ENCODE peak calls at places on chromosomes 4 and X, in nine cellular contexts. One of them, this sample, is unnamed.

GRCh38 chrX:130114141-130114561 is 3.9 kb upstream of the ELF4 start:
- DNase-seq in skeletal muscle cell: no peak
- DNase-seq in fibroblast of pulmonary artery: no peak
- DNase-seq in HepG2: no peak
- DNase-seq in fibroblast of villous mesenchyme: no peak
- DNase-seq in fibroblast of the aortic adventitia: peak
- DNase-seq in CD8-positive, alpha-beta memory T cell: no peak
- DNase-seq in neuronal stem cell: no peak
- DNase-seq in left ventricle myocardium inferior: no peak
- DNase-seq in this sample: peak

GRCh38 chr4:133151681-133152329 is 2.7 kb downstream of the PCDH10 start:
- DNase-seq in skeletal muscle cell: no peak
- DNase-seq in fibroblast of pulmonary artery: peak
- DNase-seq in HepG2: no peak
- DNase-seq in fibroblast of villous mesenchyme: no peak
- DNase-seq in fibroblast of the aortic adventitia: no peak
- DNase-seq in CD8-positive, alpha-beta memory T cell: no peak
- DNase-seq in neuronal stem cell: no peak
- DNase-seq in left ventricle myocardium inferior: no peak
- DNase-seq in this sample: peak

GRCh38 chrX:107574054-107574683 is 54.1 kb upstream of the PRPS1 start:
- DNase-seq in skeletal muscle cell: no peak
- DNase-seq in fibroblast of pulmonary artery: peak
- DNase-seq in HepG2: peak
- DNase-seq in fibroblast of villous mesenchyme: peak
- DNase-seq in fibroblast of the aortic adventitia: peak
- DNase-seq in CD8-positive, alpha-beta memory T cell: no peak
- DNase-seq in neuronal stem cell: no peak
- DNase-seq in left ventricle myocardium inferior: no peak
- DNase-seq in this sample: no peak

GRCh38 chr4:37914539-37914938 is 23.7 kb downstream of the TBC1D1 start:
- DNase-seq in skeletal muscle cell: no peak
- DNase-seq in fibroblast of pulmonary artery: no peak
- DNase-seq in HepG2: peak
- DNase-seq in fibroblast of villous mesenchyme: no peak
- DNase-seq in fibroblast of the aortic adventitia: no peak
- DNase-seq in CD8-positive, alpha-beta memory T cell: no peak
- DNase-seq in neuronal stem cell: no peak
- DNase-seq in left ventricle myocardium inferior: no peak
- DNase-seq in this sample: no peak

GRCh38 chrX:142089193-142089592 is 115.9 kb downstream of the MAGEC2 start:
- DNase-seq in skeletal muscle cell: no peak
- DNase-seq in fibroblast of pulmonary artery: peak
- DNase-seq in HepG2: no peak
- DNase-seq in fibroblast of villous mesenchyme: peak
- DNase-seq in fibroblast of the aortic adventitia: peak
- DNase-seq in CD8-positive, alpha-beta memory T cell: no peak
- DNase-seq in neuronal stem cell: no peak
- DNase-seq in left ventricle myocardium inferior: no peak
- DNase-seq in this sample: peak

GRCh38 chrX:15059488-15059887 is 186.3 kb downstream of the MOSPD2 start:
- DNase-seq in skeletal muscle cell: no peak
- DNase-seq in fibroblast of pulmonary artery: no peak
- DNase-seq in HepG2: no peak
- DNase-seq in fibroblast of villous mesenchyme: peak
- DNase-seq in fibroblast of the aortic adventitia: no peak
- DNase-seq in CD8-positive, alpha-beta memory T cell: no peak
- DNase-seq in neuronal stem cell: no peak
- DNase-seq in left ventricle myocardium inferior: no peak
- DNase-seq in this sample: no peak

GRCh38 chr4:2940267-2941137 is 22.7 kb downstream of the NOP14 start:
- DNase-seq in skeletal muscle cell: no peak
- DNase-seq in fibroblast of pulmonary artery: no peak
- DNase-seq in HepG2: no peak
- DNase-seq in fibroblast of villous mesenchyme: no peak
- DNase-seq in fibroblast of the aortic adventitia: no peak
- DNase-seq in CD8-positive, alpha-beta memory T cell: no peak
- DNase-seq in neuronal stem cell: no peak
- DNase-seq in left ventricle myocardium inferior: no peak
- DNase-seq in this sample: peak

GRCh38 chr4:65546882-65547281 is 123.4 kb downstream of the EPHA5 start:
- DNase-seq in skeletal muscle cell: no peak
- DNase-seq in fibroblast of pulmonary artery: no peak
- DNase-seq in HepG2: no peak
- DNase-seq in fibroblast of villous mesenchyme: no peak
- DNase-seq in fibroblast of the aortic adventitia: no peak
- DNase-seq in CD8-positive, alpha-beta memory T cell: no peak
- DNase-seq in neuronal stem cell: no peak
- DNase-seq in left ventricle myocardium inferior: no peak
- DNase-seq in this sample: no peak

GRCh38 chr4:122798101-122798500 is 28.5 kb upstream of the FGF2 start:
- DNase-seq in skeletal muscle cell: peak
- DNase-seq in fibroblast of pulmonary artery: peak
- DNase-seq in HepG2: peak
- DNase-seq in fibroblast of villous mesenchyme: peak
- DNase-seq in fibroblast of the aortic adventitia: peak
- DNase-seq in CD8-positive, alpha-beta memory T cell: no peak
- DNase-seq in neuronal stem cell: peak
- DNase-seq in left ventricle myocardium inferior: peak
- DNase-seq in this sample: peak

GRCh38 chr4:101208171-101208570 is 139.2 kb downstream of the PPP3CA start:
- DNase-seq in skeletal muscle cell: no peak
- DNase-seq in fibroblast of pulmonary artery: no peak
- DNase-seq in HepG2: no peak
- DNase-seq in fibroblast of villous mesenchyme: no peak
- DNase-seq in fibroblast of the aortic adventitia: no peak
- DNase-seq in CD8-positive, alpha-beta memory T cell: no peak
- DNase-seq in neuronal stem cell: no peak
- DNase-seq in left ventricle myocardium inferior: no peak
- DNase-seq in this sample: no peak

GRCh38 chr4:165666836-165667235 is 206.2 kb upstream of the TLL1 start:
- DNase-seq in skeletal muscle cell: no peak
- DNase-seq in fibroblast of pulmonary artery: no peak
- DNase-seq in HepG2: no peak
- DNase-seq in fibroblast of villous mesenchyme: no peak
- DNase-seq in fibroblast of the aortic adventitia: no peak
- DNase-seq in CD8-positive, alpha-beta memory T cell: no peak
- DNase-seq in neuronal stem cell: no peak
- DNase-seq in left ventricle myocardium inferior: no peak
- DNase-seq in this sample: no peak

DNA sequence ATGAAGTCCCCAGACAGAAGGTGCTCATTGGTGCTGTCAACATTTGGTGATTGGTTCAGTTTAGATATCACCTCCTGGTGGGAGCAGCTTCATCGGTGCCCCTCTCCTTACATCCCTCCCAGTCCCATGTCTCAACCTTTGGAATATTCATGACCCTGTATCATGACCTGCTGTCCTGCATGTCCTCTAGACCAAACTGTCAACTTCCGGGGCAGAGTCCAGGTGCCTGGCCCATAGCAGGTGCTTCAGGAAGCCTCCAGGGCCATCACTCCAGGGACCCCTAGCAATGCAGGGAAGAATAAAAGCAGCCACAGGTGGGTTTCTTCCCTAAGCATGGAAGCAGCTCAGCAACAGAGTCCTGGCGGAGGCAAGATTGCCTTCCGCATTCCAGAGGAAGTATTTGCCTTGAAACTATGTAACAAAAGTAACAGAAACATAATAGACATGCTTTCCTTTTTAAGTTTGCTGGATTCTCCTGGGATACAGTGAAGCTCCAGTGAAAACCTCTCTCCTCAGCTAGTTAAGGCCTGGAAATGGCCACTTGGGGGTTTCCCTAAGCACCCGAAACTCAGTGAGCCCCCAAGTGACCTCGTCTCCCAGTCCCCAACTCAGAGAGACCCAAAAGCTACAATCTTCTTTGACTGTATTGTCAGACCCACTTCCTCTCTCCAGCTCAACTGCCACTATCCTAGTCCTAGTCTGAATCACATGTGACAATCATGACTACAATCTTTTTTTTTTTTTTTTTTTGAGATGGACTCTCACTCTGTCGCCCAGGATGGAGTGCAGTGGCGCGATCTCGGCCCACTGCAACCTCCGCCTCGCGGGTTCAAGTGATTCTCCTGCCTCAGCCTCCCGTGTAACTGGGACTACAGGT is 1.3 kb upstream of the ATP6AP1 start:
- DNase-seq in skeletal muscle cell: no peak
- DNase-seq in fibroblast of pulmonary artery: no peak
- DNase-seq in HepG2: no peak
- DNase-seq in fibroblast of villous mesenchyme: no peak
- DNase-seq in fibroblast of the aortic adventitia: no peak
- DNase-seq in CD8-positive, alpha-beta memory T cell: no peak
- DNase-seq in neuronal stem cell: no peak
- DNase-seq in left ventricle myocardium inferior: no peak
- DNase-seq in this sample: no peak
- H3K4me3 ChIP-seq in skeletal muscle cell: no peak
- H3K4me3 ChIP-seq in fibroblast of pulmonary artery: no peak
- H3K4me3 ChIP-seq in HepG2: no peak
- H3K4me3 ChIP-seq in fibroblast of villous mesenchyme: no peak
- H3K4me3 ChIP-seq in fibroblast of the aortic adventitia: no peak
- H3K4me3 ChIP-seq in CD8-positive, alpha-beta memory T cell: no peak
- H3K4me3 ChIP-seq in neuronal stem cell: no peak
- H3K4me3 ChIP-seq in left ventricle myocardium inferior: peak
- H3K4me3 ChIP-seq in this sample: no peak

GRCh38 chrX:38571058-38571457 is 9.7 kb downstream of the TSPAN7 start:
- DNase-seq in skeletal muscle cell: no peak
- DNase-seq in fibroblast of pulmonary artery: no peak
- DNase-seq in HepG2: no peak
- DNase-seq in fibroblast of villous mesenchyme: no peak
- DNase-seq in fibroblast of the aortic adventitia: no peak
- DNase-seq in CD8-positive, alpha-beta memory T cell: no peak
- DNase-seq in neuronal stem cell: no peak
- DNase-seq in left ventricle myocardium inferior: no peak
- DNase-seq in this sample: no peak

GRCh38 chrX:38574858-38575257 is 13.5 kb downstream of the TSPAN7 start:
- DNase-seq in skeletal muscle cell: no peak
- DNase-seq in fibroblast of pulmonary artery: no peak
- DNase-seq in HepG2: no peak
- DNase-seq in fibroblast of villous mesenchyme: no peak
- DNase-seq in fibroblast of the aortic adventitia: no peak
- DNase-seq in CD8-positive, alpha-beta memory T cell: no peak
- DNase-seq in neuronal stem cell: no peak
- DNase-seq in left ventricle myocardium inferior: no peak
- DNase-seq in this sample: no peak

GRCh38 chrX:38575888-38576287 is 14.5 kb downstream of the TSPAN7 start:
- DNase-seq in skeletal muscle cell: no peak
- DNase-seq in fibroblast of pulmonary artery: no peak
- DNase-seq in HepG2: no peak
- DNase-seq in fibroblast of villous mesenchyme: no peak
- DNase-seq in fibroblast of the aortic adventitia: no peak
- DNase-seq in CD8-positive, alpha-beta memory T cell: no peak
- DNase-seq in neuronal stem cell: no peak
- DNase-seq in left ventricle myocardium inferior: no peak
- DNase-seq in this sample: no peak

DNA sequence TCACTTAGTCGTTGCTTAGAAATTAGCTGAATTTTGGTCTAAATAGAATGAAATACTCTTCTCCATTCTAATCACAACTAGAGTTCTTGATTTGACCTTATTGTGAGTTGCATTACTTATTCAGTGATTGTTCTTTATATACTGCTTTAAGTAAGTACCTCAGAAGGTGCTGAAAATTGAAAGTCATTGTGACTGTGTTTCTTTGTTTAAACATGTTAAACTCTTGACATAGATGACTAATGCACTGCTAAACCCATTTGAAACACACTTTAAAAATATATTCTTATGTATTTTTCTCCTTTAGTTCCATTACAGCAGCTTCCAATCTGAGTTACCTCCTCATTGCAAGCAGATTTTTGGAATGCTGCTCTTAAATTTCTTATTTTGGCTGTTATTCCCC is 9.1 kb downstream of the TSPAN7 start:
- DNase-seq in skeletal muscle cell: no peak
- DNase-seq in fibroblast of pulmonary artery: no peak
- DNase-seq in HepG2: no peak
- DNase-seq in fibroblast of villous mesenchyme: no peak
- DNase-seq in fibroblast of the aortic adventitia: no peak
- DNase-seq in CD8-positive, alpha-beta memory T cell: no peak
- DNase-seq in neuronal stem cell: no peak
- DNase-seq in left ventricle myocardium inferior: no peak
- DNase-seq in this sample: no peak
- H3K4me3 ChIP-seq in skeletal muscle cell: no peak
- H3K4me3 ChIP-seq in fibroblast of pulmonary artery: no peak
- H3K4me3 ChIP-seq in HepG2: no peak
- H3K4me3 ChIP-seq in fibroblast of villous mesenchyme: no peak
- H3K4me3 ChIP-seq in fibroblast of the aortic adventitia: no peak
- H3K4me3 ChIP-seq in CD8-positive, alpha-beta memory T cell: no peak
- H3K4me3 ChIP-seq in neuronal stem cell: no peak
- H3K4me3 ChIP-seq in left ventricle myocardium inferior: no peak
- H3K4me3 ChIP-seq in this sample: no peak

DNA sequence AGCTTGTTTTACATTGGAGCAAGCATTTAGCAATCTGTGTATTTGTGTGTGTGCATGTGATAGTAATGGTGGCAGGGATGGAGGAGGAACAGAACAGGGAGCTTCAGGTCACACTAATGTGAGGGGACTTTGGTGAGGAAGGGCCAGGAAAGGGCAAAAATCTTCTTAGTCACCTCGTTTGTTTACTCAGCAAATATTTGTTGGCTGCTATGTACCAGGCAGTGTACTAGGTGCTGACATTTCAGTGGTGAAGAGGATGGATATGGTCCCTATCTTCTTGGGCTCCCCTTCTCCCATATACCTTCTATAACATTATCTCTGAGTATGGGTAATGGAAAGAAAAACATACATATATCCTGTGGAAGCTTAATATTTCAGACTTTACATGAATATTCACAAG is 48.5 kb upstream of the HDAC8 start:
- DNase-seq in skeletal muscle cell: no peak
- DNase-seq in fibroblast of pulmonary artery: no peak
- DNase-seq in HepG2: no peak
- DNase-seq in fibroblast of villous mesenchyme: no peak
- DNase-seq in fibroblast of the aortic adventitia: no peak
- DNase-seq in CD8-positive, alpha-beta memory T cell: no peak
- DNase-seq in neuronal stem cell: no peak
- DNase-seq in left ventricle myocardium inferior: no peak
- DNase-seq in this sample: no peak
- H3K4me3 ChIP-seq in skeletal muscle cell: no peak
- H3K4me3 ChIP-seq in fibroblast of pulmonary artery: peak
- H3K4me3 ChIP-seq in HepG2: no peak
- H3K4me3 ChIP-seq in fibroblast of villous mesenchyme: no peak
- H3K4me3 ChIP-seq in fibroblast of the aortic adventitia: no peak
- H3K4me3 ChIP-seq in CD8-positive, alpha-beta memory T cell: no peak
- H3K4me3 ChIP-seq in neuronal stem cell: no peak
- H3K4me3 ChIP-seq in left ventricle myocardium inferior: no peak
- H3K4me3 ChIP-seq in this sample: no peak

GRCh38 chrX:13938766-13939530 is 90.7 kb downstream of the GEMIN8 start:
- DNase-seq in skeletal muscle cell: no peak
- DNase-seq in fibroblast of pulmonary artery: no peak
- DNase-seq in HepG2: no peak
- DNase-seq in fibroblast of villous mesenchyme: no peak
- DNase-seq in fibroblast of the aortic adventitia: no peak
- DNase-seq in CD8-positive, alpha-beta memory T cell: no peak
- DNase-seq in neuronal stem cell: no peak
- DNase-seq in left ventricle myocardium inferior: no peak
- DNase-seq in this sample: peak
- H3K4me3 ChIP-seq in skeletal muscle cell: peak
- H3K4me3 ChIP-seq in fibroblast of pulmonary artery: peak
- H3K4me3 ChIP-seq in HepG2: no peak
- H3K4me3 ChIP-seq in fibroblast of villous mesenchyme: peak
- H3K4me3 ChIP-seq in fibroblast of the aortic adventitia: peak
- H3K4me3 ChIP-seq in CD8-positive, alpha-beta memory T cell: no peak
- H3K4me3 ChIP-seq in neuronal stem cell: peak
- H3K4me3 ChIP-seq in left ventricle myocardium inferior: peak
- H3K4me3 ChIP-seq in this sample: peak

This sample was measured in H7.